ENCODE peak calls at places on chromosomes 3 and 15, in eight cellular contexts. One of them, this sample, is unnamed.

GRCh38 chr3:155080692-155081091 is 573 bp downstream of the MME start:
- DNase-seq in pons: no peak
- DNase-seq in mesendoderm: no peak
- DNase-seq in activated CD4-positive, alpha-beta T cell treated with anti-CD3 and anti-CD28 coated beads, Interleukin-2, amount 50 U/mL, for 1 hour: no peak
- DNase-seq in A673: no peak
- DNase-seq in effector CD4-positive, alpha-beta T cell: no peak
- DNase-seq in T-helper 9 cell: no peak
- DNase-seq in anterior cingulate cortex: no peak
- DNase-seq in this sample: no peak

GRCh38 chr3:148221303-148221702 is 476.4 kb upstream of the AGTR1 start:
- DNase-seq in anterior cingulate cortex: no peak
- DNase-seq in activated CD4-positive, alpha-beta T cell treated with anti-CD3 and anti-CD28 coated beads, Interleukin-2, amount 50 U/mL, for 1 hour: no peak
- DNase-seq in T-helper 9 cell: no peak
- DNase-seq in effector CD4-positive, alpha-beta T cell: no peak
- DNase-seq in mesendoderm: no peak
- DNase-seq in A673: no peak
- DNase-seq in pons: no peak
- DNase-seq in this sample: no peak

GRCh38 chr3:5162102-5162501 is 25.4 kb upstream of the EDEM1 start:
- DNase-seq in anterior cingulate cortex: no peak
- DNase-seq in A673: no peak
- DNase-seq in effector CD4-positive, alpha-beta T cell: no peak
- DNase-seq in pons: no peak
- DNase-seq in activated CD4-positive, alpha-beta T cell treated with anti-CD3 and anti-CD28 coated beads, Interleukin-2, amount 50 U/mL, for 1 hour: no peak
- DNase-seq in T-helper 9 cell: no peak
- DNase-seq in mesendoderm: peak
- DNase-seq in this sample: no peak

GRCh38 chr3:64919934-64920333 is 232.1 kb upstream of the ADAMTS9 start:
- DNase-seq in effector CD4-positive, alpha-beta T cell: no peak
- DNase-seq in pons: no peak
- DNase-seq in A673: no peak
- DNase-seq in activated CD4-positive, alpha-beta T cell treated with anti-CD3 and anti-CD28 coated beads, Interleukin-2, amount 50 U/mL, for 1 hour: no peak
- DNase-seq in T-helper 9 cell: no peak
- DNase-seq in mesendoderm: no peak
- DNase-seq in anterior cingulate cortex: no peak
- DNase-seq in this sample: no peak

GRCh38 chr3:128555098-128555825 is 62.3 kb upstream of the GATA2 start:
- DNase-seq in pons: no peak
- DNase-seq in effector CD4-positive, alpha-beta T cell: no peak
- DNase-seq in A673: no peak
- DNase-seq in mesendoderm: no peak
- DNase-seq in anterior cingulate cortex: no peak
- DNase-seq in T-helper 9 cell: no peak
- DNase-seq in activated CD4-positive, alpha-beta T cell treated with anti-CD3 and anti-CD28 coated beads, Interleukin-2, amount 50 U/mL, for 1 hour: no peak
- DNase-seq in this sample: no peak

GRCh38 chr3:42655980-42656679 is 2.6 kb downstream of the ZBTB47 start:
- DNase-seq in mesendoderm: peak
- DNase-seq in anterior cingulate cortex: no peak
- DNase-seq in A673: no peak
- DNase-seq in activated CD4-positive, alpha-beta T cell treated with anti-CD3 and anti-CD28 coated beads, Interleukin-2, amount 50 U/mL, for 1 hour: no peak
- DNase-seq in pons: no peak
- DNase-seq in T-helper 9 cell: no peak
- DNase-seq in effector CD4-positive, alpha-beta T cell: no peak
- DNase-seq in this sample: no peak

GRCh38 chr3:30042274-30042859 is 564.0 kb upstream of the TGFBR2 start:
- DNase-seq in mesendoderm: peak
- DNase-seq in effector CD4-positive, alpha-beta T cell: peak
- DNase-seq in A673: peak
- DNase-seq in pons: peak
- DNase-seq in activated CD4-positive, alpha-beta T cell treated with anti-CD3 and anti-CD28 coated beads, Interleukin-2, amount 50 U/mL, for 1 hour: peak
- DNase-seq in T-helper 9 cell: peak
- DNase-seq in anterior cingulate cortex: no peak
- DNase-seq in this sample: peak

GRCh38 chr3:124939661-124940060 is 5.1 kb upstream of the MUC13 start:
- DNase-seq in A673: no peak
- DNase-seq in anterior cingulate cortex: no peak
- DNase-seq in activated CD4-positive, alpha-beta T cell treated with anti-CD3 and anti-CD28 coated beads, Interleukin-2, amount 50 U/mL, for 1 hour: no peak
- DNase-seq in pons: no peak
- DNase-seq in mesendoderm: peak
- DNase-seq in T-helper 9 cell: no peak
- DNase-seq in effector CD4-positive, alpha-beta T cell: no peak
- DNase-seq in this sample: no peak

GRCh38 chr3:38730281-38730680 is 80.8 kb upstream of the SCN5A start:
- DNase-seq in mesendoderm: no peak
- DNase-seq in pons: no peak
- DNase-seq in anterior cingulate cortex: no peak
- DNase-seq in activated CD4-positive, alpha-beta T cell treated with anti-CD3 and anti-CD28 coated beads, Interleukin-2, amount 50 U/mL, for 1 hour: no peak
- DNase-seq in A673: no peak
- DNase-seq in effector CD4-positive, alpha-beta T cell: no peak
- DNase-seq in T-helper 9 cell: no peak
- DNase-seq in this sample: no peak

GRCh38 chr15:45205192-45205591 is 17.4 kb upstream of the SHF start:
- DNase-seq in activated CD4-positive, alpha-beta T cell treated with anti-CD3 and anti-CD28 coated beads, Interleukin-2, amount 50 U/mL, for 1 hour: peak
- DNase-seq in anterior cingulate cortex: no peak
- DNase-seq in mesendoderm: peak
- DNase-seq in effector CD4-positive, alpha-beta T cell: peak
- DNase-seq in pons: peak
- DNase-seq in T-helper 9 cell: peak
- DNase-seq in A673: peak
- DNase-seq in this sample: peak

GRCh38 chr3:117356296-117356695 is 646.7 kb downstream of the TUSC7 start:
- DNase-seq in activated CD4-positive, alpha-beta T cell treated with anti-CD3 and anti-CD28 coated beads, Interleukin-2, amount 50 U/mL, for 1 hour: no peak
- DNase-seq in T-helper 9 cell: no peak
- DNase-seq in effector CD4-positive, alpha-beta T cell: no peak
- DNase-seq in pons: no peak
- DNase-seq in anterior cingulate cortex: no peak
- DNase-seq in mesendoderm: peak
- DNase-seq in A673: no peak
- DNase-seq in this sample: no peak

GRCh38 chr3:155211940-155212339 is 81.5 kb downstream of the STRIT1 start:
- DNase-seq in A673: no peak
- DNase-seq in anterior cingulate cortex: no peak
- DNase-seq in T-helper 9 cell: no peak
- DNase-seq in mesendoderm: no peak
- DNase-seq in effector CD4-positive, alpha-beta T cell: no peak
- DNase-seq in activated CD4-positive, alpha-beta T cell treated with anti-CD3 and anti-CD28 coated beads, Interleukin-2, amount 50 U/mL, for 1 hour: no peak
- DNase-seq in pons: no peak
- DNase-seq in this sample: no peak

GRCh38 chr3:69197922-69198540 is 75.6 kb upstream of the LMOD3 start:
- DNase-seq in pons: no peak
- DNase-seq in A673: no peak
- DNase-seq in activated CD4-positive, alpha-beta T cell treated with anti-CD3 and anti-CD28 coated beads, Interleukin-2, amount 50 U/mL, for 1 hour: peak
- DNase-seq in T-helper 9 cell: peak
- DNase-seq in mesendoderm: no peak
- DNase-seq in effector CD4-positive, alpha-beta T cell: peak
- DNase-seq in anterior cingulate cortex: no peak
- DNase-seq in this sample: no peak

GRCh38 chr3:188021041-188021440 is 132.9 kb upstream of the LPP start:
- DNase-seq in effector CD4-positive, alpha-beta T cell: no peak
- DNase-seq in A673: no peak
- DNase-seq in T-helper 9 cell: no peak
- DNase-seq in activated CD4-positive, alpha-beta T cell treated with anti-CD3 and anti-CD28 coated beads, Interleukin-2, amount 50 U/mL, for 1 hour: no peak
- DNase-seq in pons: no peak
- DNase-seq in mesendoderm: no peak
- DNase-seq in anterior cingulate cortex: no peak
- DNase-seq in this sample: no peak

GRCh38 chr15:89003865-89004725 is 84.2 kb upstream of the ABHD2 start:
- DNase-seq in A673: peak
- DNase-seq in effector CD4-positive, alpha-beta T cell: no peak
- DNase-seq in pons: peak
- DNase-seq in mesendoderm: peak
- DNase-seq in activated CD4-positive, alpha-beta T cell treated with anti-CD3 and anti-CD28 coated beads, Interleukin-2, amount 50 U/mL, for 1 hour: no peak
- DNase-seq in anterior cingulate cortex: no peak
- DNase-seq in T-helper 9 cell: no peak
- DNase-seq in this sample: peak

GRCh38 chr3:130892759-130893239 is 1.1 kb upstream of the ATP2C1 start:
- DNase-seq in pons: peak
- DNase-seq in mesendoderm: peak
- DNase-seq in anterior cingulate cortex: peak
- DNase-seq in A673: peak
- DNase-seq in effector CD4-positive, alpha-beta T cell: peak
- DNase-seq in T-helper 9 cell: peak
- DNase-seq in activated CD4-positive, alpha-beta T cell treated with anti-CD3 and anti-CD28 coated beads, Interleukin-2, amount 50 U/mL, for 1 hour: peak
- DNase-seq in this sample: peak

GRCh38 chr3:107756649-107757048 is 233.9 kb downstream of the BBX start:
- DNase-seq in mesendoderm: no peak
- DNase-seq in activated CD4-positive, alpha-beta T cell treated with anti-CD3 and anti-CD28 coated beads, Interleukin-2, amount 50 U/mL, for 1 hour: no peak
- DNase-seq in T-helper 9 cell: no peak
- DNase-seq in anterior cingulate cortex: no peak
- DNase-seq in A673: no peak
- DNase-seq in pons: peak
- DNase-seq in effector CD4-positive, alpha-beta T cell: no peak
- DNase-seq in this sample: peak

This sample was measured in erythroblast.